ENCODE peak calls at places on chromosomes 1 and 21, in eight cellular contexts. One of them, this sample, is unnamed.

GRCh38 chr1:29777522-29777921 is 541.2 kb downstream of the PTPRU start:
- DNase-seq in activated T-helper 1 cell treated with Interleukin-2 at 50 U/mL for 16 hours: no peak
- DNase-seq in T-helper 17 cell: no peak
- DNase-seq in GM23338: no peak
- DNase-seq in iPS DF 19.7: no peak
- DNase-seq in GDM1: no peak
- DNase-seq in B cell: no peak
- DNase-seq in iris pigment epithelial cell: no peak
- DNase-seq in this sample: no peak

GRCh38 chr1:169694304-169694703 is 17.1 kb downstream of the SELL start:
- DNase-seq in GDM1: peak
- DNase-seq in T-helper 17 cell: no peak
- DNase-seq in GM23338: peak
- DNase-seq in activated T-helper 1 cell treated with Interleukin-2 at 50 U/mL for 16 hours: no peak
- DNase-seq in iris pigment epithelial cell: no peak
- DNase-seq in iPS DF 19.7: no peak
- DNase-seq in B cell: peak
- DNase-seq in this sample: no peak

GRCh38 chr1:233242827-233243483 is 52.6 kb downstream of the PCNX2 start:
- DNase-seq in T-helper 17 cell: no peak
- DNase-seq in GDM1: no peak
- DNase-seq in B cell: no peak
- DNase-seq in GM23338: no peak
- DNase-seq in activated T-helper 1 cell treated with Interleukin-2 at 50 U/mL for 16 hours: no peak
- DNase-seq in iris pigment epithelial cell: no peak
- DNase-seq in iPS DF 19.7: no peak
- DNase-seq in this sample: peak

GRCh38 chr1:19852036-19852435 is 30.2 kb upstream of the OTUD3 start:
- DNase-seq in GM23338: no peak
- DNase-seq in iris pigment epithelial cell: peak
- DNase-seq in GDM1: no peak
- DNase-seq in iPS DF 19.7: no peak
- DNase-seq in T-helper 17 cell: no peak
- DNase-seq in B cell: no peak
- DNase-seq in activated T-helper 1 cell treated with Interleukin-2 at 50 U/mL for 16 hours: no peak
- DNase-seq in this sample: no peak

GRCh38 chr1:242754061-242754648 is 229.7 kb upstream of the PLD5 start:
- DNase-seq in iris pigment epithelial cell: no peak
- DNase-seq in GDM1: no peak
- DNase-seq in B cell: no peak
- DNase-seq in T-helper 17 cell: no peak
- DNase-seq in iPS DF 19.7: no peak
- DNase-seq in GM23338: no peak
- DNase-seq in activated T-helper 1 cell treated with Interleukin-2 at 50 U/mL for 16 hours: no peak
- DNase-seq in this sample: no peak

GRCh38 chr1:117034791-117035290 is 25.3 kb upstream of the TTF2 start:
- DNase-seq in B cell: no peak
- DNase-seq in iris pigment epithelial cell: no peak
- DNase-seq in GDM1: no peak
- DNase-seq in GM23338: no peak
- DNase-seq in iPS DF 19.7: no peak
- DNase-seq in activated T-helper 1 cell treated with Interleukin-2 at 50 U/mL for 16 hours: no peak
- DNase-seq in T-helper 17 cell: no peak
- DNase-seq in this sample: no peak

GRCh38 chr1:94336991-94337390 is 81.2 kb upstream of the ABCD3 start:
- DNase-seq in GM23338: no peak
- DNase-seq in iPS DF 19.7: no peak
- DNase-seq in B cell: no peak
- DNase-seq in activated T-helper 1 cell treated with Interleukin-2 at 50 U/mL for 16 hours: no peak
- DNase-seq in iris pigment epithelial cell: no peak
- DNase-seq in GDM1: no peak
- DNase-seq in T-helper 17 cell: no peak
- DNase-seq in this sample: no peak

GRCh38 chr1:91801496-91802115 is 84.3 kb downstream of the TGFBR3 start:
- DNase-seq in GDM1: no peak
- DNase-seq in GM23338: no peak
- DNase-seq in B cell: no peak
- DNase-seq in iPS DF 19.7: no peak
- DNase-seq in activated T-helper 1 cell treated with Interleukin-2 at 50 U/mL for 16 hours: no peak
- DNase-seq in iris pigment epithelial cell: no peak
- DNase-seq in T-helper 17 cell: no peak
- DNase-seq in this sample: no peak

GRCh38 chr1:2234762-2235113 is 6.6 kb downstream of the SKI start:
- DNase-seq in B cell: peak
- DNase-seq in GDM1: no peak
- DNase-seq in activated T-helper 1 cell treated with Interleukin-2 at 50 U/mL for 16 hours: no peak
- DNase-seq in iris pigment epithelial cell: no peak
- DNase-seq in T-helper 17 cell: no peak
- DNase-seq in iPS DF 19.7: no peak
- DNase-seq in GM23338: peak
- DNase-seq in this sample: no peak

GRCh38 chr1:44924835-44925464 is 61.4 kb downstream of the EIF2B3 start:
- DNase-seq in GDM1: no peak
- DNase-seq in activated T-helper 1 cell treated with Interleukin-2 at 50 U/mL for 16 hours: no peak
- DNase-seq in iPS DF 19.7: no peak
- DNase-seq in iris pigment epithelial cell: peak
- DNase-seq in GM23338: peak
- DNase-seq in B cell: no peak
- DNase-seq in T-helper 17 cell: no peak
- DNase-seq in this sample: no peak

GRCh38 chr1:158146165-158146564 is 34.5 kb upstream of the CD1D start:
- DNase-seq in activated T-helper 1 cell treated with Interleukin-2 at 50 U/mL for 16 hours: no peak
- DNase-seq in T-helper 17 cell: no peak
- DNase-seq in GDM1: no peak
- DNase-seq in B cell: no peak
- DNase-seq in iPS DF 19.7: no peak
- DNase-seq in GM23338: no peak
- DNase-seq in iris pigment epithelial cell: peak
- DNase-seq in this sample: no peak

GRCh38 chr1:67683736-67684525 is 1.1 kb upstream of the GADD45A start:
- DNase-seq in iris pigment epithelial cell: peak
- DNase-seq in B cell: peak
- DNase-seq in T-helper 17 cell: no peak
- DNase-seq in GDM1: no peak
- DNase-seq in activated T-helper 1 cell treated with Interleukin-2 at 50 U/mL for 16 hours: no peak
- DNase-seq in iPS DF 19.7: no peak
- DNase-seq in GM23338: no peak
- DNase-seq in this sample: no peak

GRCh38 chr1:225480825-225481434 is 53.1 kb upstream of the LBR start:
- DNase-seq in iPS DF 19.7: no peak
- DNase-seq in GDM1: peak
- DNase-seq in iris pigment epithelial cell: peak
- DNase-seq in B cell: peak
- DNase-seq in activated T-helper 1 cell treated with Interleukin-2 at 50 U/mL for 16 hours: no peak
- DNase-seq in GM23338: peak
- DNase-seq in T-helper 17 cell: no peak
- DNase-seq in this sample: no peak

GRCh38 chr1:235429143-235429542 is 61.9 kb downstream of the TBCE start:
- DNase-seq in B cell: no peak
- DNase-seq in iPS DF 19.7: no peak
- DNase-seq in T-helper 17 cell: no peak
- DNase-seq in GDM1: no peak
- DNase-seq in iris pigment epithelial cell: no peak
- DNase-seq in activated T-helper 1 cell treated with Interleukin-2 at 50 U/mL for 16 hours: no peak
- DNase-seq in GM23338: no peak
- DNase-seq in this sample: no peak

GRCh38 chr1:8259498-8260290 is 58.2 kb upstream of the SLC45A1 start:
- DNase-seq in GDM1: no peak
- DNase-seq in T-helper 17 cell: no peak
- DNase-seq in GM23338: no peak
- DNase-seq in iris pigment epithelial cell: peak
- DNase-seq in iPS DF 19.7: no peak
- DNase-seq in activated T-helper 1 cell treated with Interleukin-2 at 50 U/mL for 16 hours: no peak
- DNase-seq in B cell: no peak
- DNase-seq in this sample: no peak

GRCh38 chr1:210250665-210250997 is 18.0 kb downstream of the SERTAD4 start:
- DNase-seq in iris pigment epithelial cell: no peak
- DNase-seq in GDM1: no peak
- DNase-seq in GM23338: peak
- DNase-seq in B cell: peak
- DNase-seq in activated T-helper 1 cell treated with Interleukin-2 at 50 U/mL for 16 hours: no peak
- DNase-seq in iPS DF 19.7: no peak
- DNase-seq in T-helper 17 cell: no peak
- DNase-seq in this sample: no peak

GRCh38 chr1:232590742-232591082 is 39.2 kb downstream of the SIPA1L2 start:
- DNase-seq in activated T-helper 1 cell treated with Interleukin-2 at 50 U/mL for 16 hours: no peak
- DNase-seq in GDM1: no peak
- DNase-seq in T-helper 17 cell: no peak
- DNase-seq in iris pigment epithelial cell: no peak
- DNase-seq in B cell: no peak
- DNase-seq in GM23338: no peak
- DNase-seq in iPS DF 19.7: no peak
- DNase-seq in this sample: no peak

GRCh38 chr1:26161408-26162219 is 2.7 kb downstream of the FAM110D start:
- DNase-seq in iPS DF 19.7: no peak
- DNase-seq in GM23338: peak
- DNase-seq in B cell: peak
- DNase-seq in iris pigment epithelial cell: peak
- DNase-seq in activated T-helper 1 cell treated with Interleukin-2 at 50 U/mL for 16 hours: peak
- DNase-seq in GDM1: no peak
- DNase-seq in T-helper 17 cell: no peak
- DNase-seq in this sample: no peak

GRCh38 chr21:33949516-33950424 is 34.2 kb upstream of the ATP5PO start:
- DNase-seq in iPS DF 19.7: no peak
- DNase-seq in T-helper 17 cell: peak
- DNase-seq in GM23338: no peak
- DNase-seq in iris pigment epithelial cell: no peak
- DNase-seq in activated T-helper 1 cell treated with Interleukin-2 at 50 U/mL for 16 hours: peak
- DNase-seq in B cell: no peak
- DNase-seq in GDM1: no peak
- DNase-seq in this sample: no peak

GRCh38 chr1:8078176-8078671 is 52.1 kb upstream of the ERRFI1 start:
- DNase-seq in T-helper 17 cell: no peak
- DNase-seq in B cell: no peak
- DNase-seq in activated T-helper 1 cell treated with Interleukin-2 at 50 U/mL for 16 hours: no peak
- DNase-seq in GM23338: peak
- DNase-seq in GDM1: no peak
- DNase-seq in iPS DF 19.7: no peak
- DNase-seq in iris pigment epithelial cell: peak
- DNase-seq in this sample: no peak

GRCh38 chr1:212037900-212038299 is 2.4 kb downstream of the DTL start:
- DNase-seq in iris pigment epithelial cell: peak
- DNase-seq in activated T-helper 1 cell treated with Interleukin-2 at 50 U/mL for 16 hours: no peak
- DNase-seq in iPS DF 19.7: no peak
- DNase-seq in GM23338: no peak
- DNase-seq in T-helper 17 cell: no peak
- DNase-seq in GDM1: no peak
- DNase-seq in B cell: no peak
- DNase-seq in this sample: no peak

GRCh38 chr1:12426030-12426429 is 192.0 kb downstream of the DHRS3 start:
- DNase-seq in B cell: no peak
- DNase-seq in GM23338: no peak
- DNase-seq in iPS DF 19.7: no peak
- DNase-seq in T-helper 17 cell: no peak
- DNase-seq in iris pigment epithelial cell: peak
- DNase-seq in activated T-helper 1 cell treated with Interleukin-2 at 50 U/mL for 16 hours: no peak
- DNase-seq in GDM1: no peak
- DNase-seq in this sample: no peak

GRCh38 chr1:205505791-205506190 is 1.3 kb downstream of the CDK18 start:
- DNase-seq in iPS DF 19.7: no peak
- DNase-seq in GDM1: no peak
- DNase-seq in GM23338: no peak
- DNase-seq in B cell: no peak
- DNase-seq in activated T-helper 1 cell treated with Interleukin-2 at 50 U/mL for 16 hours: no peak
- DNase-seq in iris pigment epithelial cell: no peak
- DNase-seq in T-helper 17 cell: no peak
- DNase-seq in this sample: no peak

GRCh38 chr1:233790662-233791371 is 113.7 kb upstream of the SLC35F3 start:
- DNase-seq in GDM1: peak
- DNase-seq in iPS DF 19.7: peak
- DNase-seq in activated T-helper 1 cell treated with Interleukin-2 at 50 U/mL for 16 hours: no peak
- DNase-seq in iris pigment epithelial cell: peak
- DNase-seq in B cell: peak
- DNase-seq in T-helper 17 cell: no peak
- DNase-seq in GM23338: peak
- DNase-seq in this sample: peak

GRCh38 chr1:230618537-230618936 is 23.7 kb upstream of the COG2 start:
- DNase-seq in activated T-helper 1 cell treated with Interleukin-2 at 50 U/mL for 16 hours: no peak
- DNase-seq in GM23338: no peak
- DNase-seq in iPS DF 19.7: no peak
- DNase-seq in B cell: no peak
- DNase-seq in iris pigment epithelial cell: no peak
- DNase-seq in T-helper 17 cell: no peak
- DNase-seq in GDM1: no peak
- DNase-seq in this sample: no peak

GRCh38 chr1:163095223-163095622 is 26.1 kb downstream of the RGS4 start:
- DNase-seq in T-helper 17 cell: no peak
- DNase-seq in GDM1: no peak
- DNase-seq in iPS DF 19.7: no peak
- DNase-seq in GM23338: no peak
- DNase-seq in B cell: no peak
- DNase-seq in activated T-helper 1 cell treated with Interleukin-2 at 50 U/mL for 16 hours: no peak
- DNase-seq in iris pigment epithelial cell: no peak
- DNase-seq in this sample: no peak

GRCh38 chr1:207495816-207496792 is at the start of gene CR1:
- DNase-seq in T-helper 17 cell: no peak
- DNase-seq in iPS DF 19.7: no peak
- DNase-seq in iris pigment epithelial cell: no peak
- DNase-seq in GDM1: no peak
- DNase-seq in activated T-helper 1 cell treated with Interleukin-2 at 50 U/mL for 16 hours: peak
- DNase-seq in B cell: peak
- DNase-seq in GM23338: peak
- DNase-seq in this sample: no peak

GRCh38 chr1:157403203-157403602 is 149.1 kb downstream of the FCRL5 start:
- DNase-seq in B cell: peak
- DNase-seq in GDM1: peak
- DNase-seq in iris pigment epithelial cell: peak
- DNase-seq in iPS DF 19.7: peak
- DNase-seq in activated T-helper 1 cell treated with Interleukin-2 at 50 U/mL for 16 hours: no peak
- DNase-seq in T-helper 17 cell: no peak
- DNase-seq in GM23338: peak
- DNase-seq in this sample: peak

GRCh38 chr1:50873458-50874187 is 86.4 kb downstream of the FAF1 start:
- DNase-seq in GDM1: peak
- DNase-seq in activated T-helper 1 cell treated with Interleukin-2 at 50 U/mL for 16 hours: peak
- DNase-seq in iris pigment epithelial cell: peak
- DNase-seq in GM23338: peak
- DNase-seq in T-helper 17 cell: peak
- DNase-seq in iPS DF 19.7: peak
- DNase-seq in B cell: peak
- DNase-seq in this sample: peak

GRCh38 chr1:16386454-16387113 is 19.5 kb downstream of the SZRD1 start:
- DNase-seq in activated T-helper 1 cell treated with Interleukin-2 at 50 U/mL for 16 hours: no peak
- DNase-seq in B cell: peak
- DNase-seq in T-helper 17 cell: no peak
- DNase-seq in GDM1: no peak
- DNase-seq in GM23338: no peak
- DNase-seq in iPS DF 19.7: no peak
- DNase-seq in iris pigment epithelial cell: peak
- DNase-seq in this sample: no peak

GRCh38 chr1:1890506-1891348 is at the start of gene GNB1:
- DNase-seq in activated T-helper 1 cell treated with Interleukin-2 at 50 U/mL for 16 hours: peak
- DNase-seq in iPS DF 19.7: no peak
- DNase-seq in GM23338: peak
- DNase-seq in B cell: peak
- DNase-seq in GDM1: peak
- DNase-seq in iris pigment epithelial cell: peak
- DNase-seq in T-helper 17 cell: peak
- DNase-seq in this sample: no peak

GRCh38 chr1:224594360-224594759 is 21.8 kb upstream of the CNIH3 start:
- DNase-seq in iris pigment epithelial cell: no peak
- DNase-seq in B cell: no peak
- DNase-seq in iPS DF 19.7: no peak
- DNase-seq in GM23338: no peak
- DNase-seq in activated T-helper 1 cell treated with Interleukin-2 at 50 U/mL for 16 hours: no peak
- DNase-seq in GDM1: no peak
- DNase-seq in T-helper 17 cell: no peak
- DNase-seq in this sample: no peak

GRCh38 chr21:27365394-27365793 is 398.5 kb upstream of the ADAMTS5 start:
- DNase-seq in T-helper 17 cell: no peak
- DNase-seq in iris pigment epithelial cell: peak
- DNase-seq in GDM1: no peak
- DNase-seq in B cell: no peak
- DNase-seq in iPS DF 19.7: no peak
- DNase-seq in GM23338: no peak
- DNase-seq in activated T-helper 1 cell treated with Interleukin-2 at 50 U/mL for 16 hours: no peak
- DNase-seq in this sample: no peak

GRCh38 chr1:119101563-119101962 is 38.9 kb downstream of the WARS2 start:
- DNase-seq in T-helper 17 cell: no peak
- DNase-seq in B cell: no peak
- DNase-seq in GM23338: no peak
- DNase-seq in iris pigment epithelial cell: peak
- DNase-seq in activated T-helper 1 cell treated with Interleukin-2 at 50 U/mL for 16 hours: no peak
- DNase-seq in iPS DF 19.7: no peak
- DNase-seq in GDM1: no peak
- DNase-seq in this sample: no peak